ENCODE peak calls at places on chromosomes 12 and 14, in four cellular contexts. O is mesendoderm, A is trophoblast cell, T is H1. U is an unnamed sample. For H3K79me2, the result is how much of the 10 kb centered on the place peaks cover.

GRCh38 chr12:57011438-57012424 is 4.6 kb downstream of the TAC3 start:
- DNase-seq in T (no peak), A (peak), O (no peak), U (no peak)

GRCh38 chr14:76776306-76777251 is 15.3 kb downstream of the VASH1 start:
- DNase-seq in T (no peak), O (peak), A (no peak), U (peak)

GRCh38 chr14:97776890-97777564 is 979.8 kb downstream of the VRK1 start:
- DNase-seq in O (peak), A (peak), T (no peak), U (no peak)

GRCh38 chr14:61260939-61261776 is 20.0 kb downstream of the TMEM30B start:
- DNase-seq in O (no peak), T (no peak), A (no peak), U (no peak)

GRCh38 chr14:23727566-23728335 is 91.6 kb downstream of the DHRS2 start:
- DNase-seq in T (no peak), A (peak), O (peak), U (peak)

GRCh38 chr12:119440961-119441360 is 106.4 kb downstream of the CCDC60 start:
- DNase-seq in O (no peak), A (no peak), T (no peak), U (no peak)

GRCh38 chr12:1297206-1297605 is 297.2 kb downstream of the FBXL14 start:
- DNase-seq in T (no peak), O (no peak), A (peak), U (no peak)

GRCh38 chr12:546920-547845 is 87.4 kb downstream of the B4GALNT3 start:
- DNase-seq in A (peak), O (peak), T (peak), U (peak)

GRCh38 chr14:52650774-52651173 is 44.6 kb downstream of the ERO1A start:
- DNase-seq in O (no peak), A (no peak), T (no peak), U (no peak)

GRCh38 chr14:93114068-93114710 is 1.5 kb downstream of the ITPK1 start:
- DNase-seq in O (peak), A (no peak), T (no peak), U (no peak)

GRCh38 chr14:95677168-95677835 is 8.9 kb upstream of the TCL1B start:
- DNase-seq in A (no peak), O (no peak), T (no peak), U (no peak)

GRCh38 chr14:35789651-35790050 is 19.4 kb downstream of the RALGAPA1 start:
- DNase-seq in T (no peak), O (no peak), A (no peak), U (no peak)

GRCh38 chr12:4169522-4169921 is 104.0 kb upstream of the CCND2 start:
- DNase-seq in O (no peak), A (no peak), T (peak), U (no peak)

GRCh38 chr14:22664261-22664660 is 20.1 kb upstream of the OR6J1 start:
- DNase-seq in T (no peak), O (peak), A (no peak), U (no peak)

GRCh38 chr14:37253905-37254304 is 56.2 kb downstream of the MIPOL1 start:
- DNase-seq in O (no peak), A (no peak), T (no peak), U (no peak)

GRCh38 chr14:96257900-96258299 is 1.9 kb downstream of the BDKRB1 start:
- DNase-seq in T (no peak), O (no peak), A (no peak), U (no peak)

GRCh38 chr12:121838096-121838495 is 20.6 kb downstream of the HPD start:
- DNase-seq in T (no peak), O (no peak), A (no peak), U (peak)

GRCh38 chr12:132608231-132609171 is 1.9 kb downstream of the LRCOL1 start:
- DNase-seq in T (no peak), A (no peak), O (no peak), U (no peak)

GRCh38 chr14:101367421-101368261 is 193.7 kb upstream of the DIO3 start:
- DNase-seq in O (no peak), A (no peak), T (no peak), U (no peak)

GRCh38 chr12:62466018-62466595 is 519 bp upstream of the MON2 start:
- DNase-seq in T (peak), A (peak), O (peak), U (peak)

GRCh38 chr12:54368016-54368708 is 3.9 kb upstream of the GPR84 start:
- DNase-seq in O (no peak), T (no peak), A (no peak), U (no peak)

GRCh38 chr12:93706824-93707223 is 29.6 kb downstream of the CRADD start:
- DNase-seq in A (no peak), T (no peak), O (no peak), U (no peak)

GRCh38 chr12:54991161-54991991 is 6.8 kb upstream of the TESPA1 start:
- DNase-seq in T (no peak), O (no peak), A (no peak), U (no peak)

GRCh38 chr12:123057505-123058265 is 77.2 kb downstream of the ARL6IP4 start:
- DNase-seq in O (no peak), T (no peak), A (no peak), U (no peak)

GRCh38 chr14:75068294-75069020 is 984 bp upstream of the ZC2HC1C start:
- DNase-seq in O (peak), A (no peak), T (no peak), U (no peak)

GRCh38 chr14:103279129-103280025 is 54.7 kb upstream of the EIF5 start:
- DNase-seq in A (no peak), T (peak), O (peak), U (peak)

GRCh38 chr14:83520837-83521236 is 1987.2 kb upstream of the SEL1L start:
- DNase-seq in T (no peak), A (no peak), O (no peak), U (no peak)

GRCh38 chr14:61588419-61588901 is 106.9 kb upstream of the HIF1A start:
- DNase-seq in O (no peak), T (no peak), A (no peak), U (no peak)

GRCh38 chr14:37650356-37651037 is 55.1 kb downstream of the TTC6 start:
- DNase-seq in O (peak), T (no peak), A (no peak), U (no peak)

GRCh38 chr12:5064913-5065490 is 21.3 kb downstream of the KCNA5 start:
- DNase-seq in O (no peak), T (no peak), A (peak), U (no peak)

GRCh38 chr12:86256169-86256568 is at the start of gene MGAT4C:
- DNase-seq in A (no peak), O (no peak), T (no peak), U (no peak)

GRCh38 chr14:74620497-74620921 is 8.5 kb upstream of the LTBP2 start:
- DNase-seq in T (no peak), A (peak), O (peak), U (no peak)

GRCh38 chr12:76586764-76587395 is 27.3 kb upstream of the OSBPL8 start:
- DNase-seq in O (peak), A (peak), T (no peak), U (no peak)

GRCh38 chr14:74618078-74618952 is 6.3 kb upstream of the LTBP2 start:
- DNase-seq in A (peak), O (peak), T (no peak), U (no peak)

GRCh38 chr12:122610911-122611310 is 83.9 kb downstream of the KNTC1 start:
- DNase-seq in A (peak), T (no peak), O (no peak), U (no peak)

GRCh38 chr14:68599896-68600620 is 192.8 kb downstream of the ZFP36L1 start:
- DNase-seq in O (no peak), A (no peak), T (no peak), U (no peak)

GRCh38 chr14:68596701-68597100 is 196.2 kb downstream of the ZFP36L1 start:
- DNase-seq in A (no peak), O (no peak), T (no peak), U (no peak)

GRCh38 chr14:68598621-68599447 is 194.0 kb downstream of the ZFP36L1 start:
- DNase-seq in O (no peak), A (peak), T (no peak), U (no peak)

GRCh38 chr14:68596211-68596610 is 196.7 kb downstream of the ZFP36L1 start:
- DNase-seq in T (no peak), O (no peak), A (no peak), U (no peak)

DNA sequence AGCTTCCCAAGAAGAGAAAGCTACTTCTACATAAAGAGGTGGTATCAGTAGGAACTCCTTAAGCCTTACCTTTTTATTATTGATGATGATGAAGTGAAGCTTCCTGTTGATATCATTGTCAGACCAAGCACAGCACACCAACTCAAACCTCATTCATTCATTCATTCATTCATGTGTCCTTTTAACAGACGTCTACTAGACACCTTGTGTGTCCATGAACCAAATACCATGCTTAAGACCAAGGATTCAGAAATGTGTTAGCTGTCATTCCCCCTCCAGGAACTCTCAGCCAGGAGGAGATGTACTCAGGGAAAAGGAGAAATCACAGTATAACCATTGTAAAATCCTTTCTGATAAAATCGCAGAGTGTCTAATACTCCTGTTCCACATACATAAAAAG is 194.8 kb downstream of the ZFP36L1 start:
- DNase-seq in O (no peak), T (no peak), A (no peak), U (no peak)
- H4K8ac ChIP-seq in O (no peak), T (no peak), A (no peak), U (no peak)

GRCh38 chr14:91380610-91381371 is 36.8 kb downstream of the CCDC88C start:
- DNase-seq in T (no peak), A (no peak), O (no peak), U (no peak)
- H3K79me2 ChIP-seq in T (half or more), A (under half), O (half or more), U (under half)

DNA sequence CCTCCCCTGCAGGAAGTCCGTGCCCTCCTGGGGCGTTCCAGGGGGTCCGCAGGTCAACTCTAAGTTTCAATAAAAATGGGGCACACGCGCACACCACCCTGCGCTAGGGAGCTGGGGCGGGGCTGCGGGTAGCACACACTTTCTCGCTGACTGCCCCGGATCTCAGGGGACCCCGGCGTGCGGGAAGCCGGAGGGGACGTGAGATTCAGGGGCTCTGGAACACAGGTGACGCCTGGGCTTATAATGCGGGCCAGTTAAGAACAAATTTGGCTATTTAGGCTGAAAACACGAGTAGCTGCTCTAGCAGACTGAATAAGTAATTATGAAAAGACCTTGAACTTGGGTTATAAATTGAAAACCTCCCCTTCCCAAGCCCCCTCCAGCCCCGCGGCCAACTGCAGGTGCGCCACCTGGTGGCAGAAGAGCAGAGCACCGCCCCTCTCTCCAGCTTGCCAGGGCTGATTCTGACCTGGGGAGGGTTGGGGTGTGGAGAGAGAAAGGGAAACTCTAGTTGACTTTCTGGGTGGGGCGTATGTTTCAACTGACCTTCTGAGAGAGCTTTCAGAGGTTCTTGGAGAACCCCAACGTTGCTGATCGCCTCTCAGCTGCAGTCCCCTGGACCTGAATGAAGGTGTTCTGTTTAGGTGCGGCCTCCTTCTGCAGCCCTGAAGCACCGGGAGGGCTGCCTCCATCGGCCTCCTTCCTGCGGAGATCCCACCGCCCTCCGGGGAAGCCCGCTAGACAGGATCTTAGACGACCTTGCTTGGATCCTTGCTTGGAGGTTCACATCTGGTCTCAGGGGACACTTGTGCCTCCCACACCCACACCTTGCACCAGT is 118.4 kb upstream of the EVL start:
- DNase-seq in A (no peak), O (no peak), T (peak), U (peak)
- H4K8ac ChIP-seq in A (no peak), O (no peak), T (no peak), U (no peak)

GRCh38 chr12:110766311-110767154 is 23.8 kb upstream of the PPP1CC start:
- DNase-seq in A (no peak), O (no peak), T (no peak), U (no peak)
- H3K79me2 ChIP-seq in A (under half), O (under half), T (under half), U (under half)

GRCh38 chr12:75444444-75445136 is 36.0 kb upstream of the GLIPR1 start:
- DNase-seq in T (no peak), O (no peak), A (peak), U (no peak)
- H4K8ac ChIP-seq in T (no peak), O (no peak), A (no peak), U (no peak)

GRCh38 chr12:120457133-120457532 is 10.9 kb downstream of the GATC start:
- DNase-seq in O (peak), A (no peak), T (no peak), U (peak)

GRCh38 chr12:120466560-120467315 is 2.8 kb downstream of the SRSF9 start:
- DNase-seq in O (peak), T (peak), A (peak), U (peak)

GRCh38 chr12:120460157-120460556 is 9.4 kb downstream of the SRSF9 start:
- DNase-seq in T (no peak), A (no peak), O (no peak), U (no peak)

GRCh38 chr12:120463712-120464111 is 5.8 kb downstream of the SRSF9 start:
- DNase-seq in A (no peak), T (no peak), O (no peak), U (no peak)

DNA sequence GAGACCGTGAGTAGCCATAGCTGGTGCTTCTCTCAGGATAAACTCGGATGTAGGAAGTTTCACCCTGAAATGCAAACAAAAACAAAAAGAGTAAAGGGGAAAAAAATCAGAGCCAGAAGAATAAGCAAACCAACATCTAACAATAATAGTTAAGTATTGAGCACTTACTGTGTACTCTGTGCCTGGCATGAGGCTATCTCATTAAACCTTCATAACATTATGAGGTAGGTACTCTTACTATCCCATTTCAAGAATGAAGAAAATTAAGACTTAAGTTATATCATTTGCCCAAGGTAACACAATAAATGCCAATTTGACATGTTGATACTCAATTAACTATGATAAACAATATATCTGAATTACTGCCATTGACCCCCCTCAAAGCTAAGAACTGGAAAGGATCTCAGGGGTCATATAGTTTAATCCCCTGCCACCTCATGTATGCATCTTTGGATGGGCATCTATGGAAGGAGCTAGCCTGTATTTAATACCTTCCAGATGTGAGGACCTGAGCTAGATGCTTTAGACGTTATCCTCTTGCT is 7.4 kb downstream of the SRSF9 start:
- DNase-seq in O (no peak), A (no peak), T (no peak), U (no peak)
- H3K79me2 ChIP-seq in O (under half), A (under half), T (under half), U (under half)